ENCODE peak calls at places on chromosome 10, in four cellular contexts. One of them, this sample, is unnamed.

GRCh38 chr10:86321568-86321967 is 45.0 kb downstream of the GRID1 start:
- DNase-seq in NCI-H1417: no peak
- DNase-seq in ureter: no peak
- DNase-seq in AML-193: no peak
- DNase-seq in this sample: no peak

GRCh38 chr10:6055929-6056328 is 6.2 kb downstream of the IL2RA start:
- DNase-seq in NCI-H1417: no peak
- DNase-seq in ureter: no peak
- DNase-seq in AML-193: no peak
- DNase-seq in this sample: no peak

GRCh38 chr10:3265081-3265480 is 92.5 kb upstream of the PITRM1 start:
- DNase-seq in AML-193: no peak
- DNase-seq in ureter: no peak
- DNase-seq in NCI-H1417: no peak
- DNase-seq in this sample: peak; percentile 62

GRCh38 chr10:101759354-101760247 is 16.3 kb downstream of the FGF8 start:
- DNase-seq in AML-193: no peak
- DNase-seq in ureter: no peak
- DNase-seq in NCI-H1417: peak; percentile 2
- DNase-seq in this sample: no peak

GRCh38 chr10:132009575-132009974 is 27.9 kb upstream of the BNIP3 start:
- DNase-seq in ureter: no peak
- DNase-seq in AML-193: no peak
- DNase-seq in NCI-H1417: no peak
- DNase-seq in this sample: no peak

GRCh38 chr10:79140083-79140793 is 71.5 kb downstream of the ZMIZ1 start:
- DNase-seq in ureter: no peak
- DNase-seq in NCI-H1417: no peak
- DNase-seq in AML-193: no peak
- DNase-seq in this sample: no peak

GRCh38 chr10:86644412-86645110 is 9.8 kb upstream of the OPN4 start:
- DNase-seq in NCI-H1417: no peak
- DNase-seq in ureter: peak; percentile 40
- DNase-seq in AML-193: no peak
- DNase-seq in this sample: peak; percentile 75

GRCh38 chr10:86229811-86230409 is 136.7 kb downstream of the GRID1 start:
- DNase-seq in ureter: no peak
- DNase-seq in AML-193: no peak
- DNase-seq in NCI-H1417: no peak
- DNase-seq in this sample: no peak

GRCh38 chr10:74021248-74022055 is 23.5 kb downstream of the VCL start:
- DNase-seq in NCI-H1417: no peak
- DNase-seq in ureter: no peak
- DNase-seq in AML-193: peak; percentile 20
- DNase-seq in this sample: no peak

GRCh38 chr10:70191906-70192305 is 21.6 kb upstream of the SAR1A start:
- DNase-seq in ureter: no peak
- DNase-seq in AML-193: peak; percentile 58
- DNase-seq in NCI-H1417: no peak
- DNase-seq in this sample: no peak

GRCh38 chr10:4246881-4247358 is 461.9 kb upstream of the KLF6 start:
- DNase-seq in ureter: no peak
- DNase-seq in NCI-H1417: no peak
- DNase-seq in AML-193: no peak
- DNase-seq in this sample: no peak

GRCh38 chr10:50993817-50994251 is 80.5 kb upstream of the PRKG1 start:
- DNase-seq in AML-193: no peak
- DNase-seq in NCI-H1417: no peak
- DNase-seq in ureter: no peak
- DNase-seq in this sample: no peak

GRCh38 chr10:17145239-17145638 is 15.6 kb upstream of the CUBN start:
- DNase-seq in NCI-H1417: no peak
- DNase-seq in ureter: no peak
- DNase-seq in AML-193: no peak
- DNase-seq in this sample: no peak

GRCh38 chr10:27625452-27626345 is 119.9 kb downstream of the MKX start:
- DNase-seq in AML-193: no peak
- DNase-seq in ureter: no peak
- DNase-seq in NCI-H1417: no peak
- DNase-seq in this sample: no peak

GRCh38 chr10:114855776-114856543 is 34.4 kb downstream of the FHIP2A start:
- DNase-seq in AML-193: no peak
- DNase-seq in NCI-H1417: no peak
- DNase-seq in ureter: no peak
- DNase-seq in this sample: no peak

GRCh38 chr10:121025731-121026130 is 174.6 kb downstream of the WDR11 start:
- DNase-seq in ureter: no peak
- DNase-seq in AML-193: no peak
- DNase-seq in NCI-H1417: no peak
- DNase-seq in this sample: no peak

GRCh38 chr10:99523251-99523773 is 9.4 kb upstream of the NKX2-3 start:
- DNase-seq in AML-193: no peak
- DNase-seq in NCI-H1417: no peak
- DNase-seq in ureter: no peak
- DNase-seq in this sample: no peak

GRCh38 chr10:47165168-47165710 is 134.8 kb upstream of the GDF10 start:
- DNase-seq in NCI-H1417: no peak
- DNase-seq in AML-193: no peak
- DNase-seq in ureter: no peak
- DNase-seq in this sample: no peak

GRCh38 chr10:89653410-89653828 is 8.4 kb upstream of the PANK1 start:
- DNase-seq in ureter: no peak
- DNase-seq in AML-193: no peak
- DNase-seq in NCI-H1417: no peak
- DNase-seq in this sample: no peak

GRCh38 chr10:95260397-95260881 is 30.4 kb downstream of the PDLIM1 start:
- DNase-seq in NCI-H1417: no peak
- DNase-seq in ureter: no peak
- DNase-seq in AML-193: no peak
- DNase-seq in this sample: no peak

GRCh38 chr10:8042032-8042863 is 12.2 kb upstream of the GATA3 start:
- DNase-seq in AML-193: no peak
- DNase-seq in ureter: no peak
- DNase-seq in NCI-H1417: no peak
- DNase-seq in this sample: peak; percentile 81

GRCh38 chr10:6141296-6142151 is 52.7 kb downstream of the RBM17 start:
- DNase-seq in NCI-H1417: no peak
- DNase-seq in AML-193: no peak
- DNase-seq in ureter: no peak
- DNase-seq in this sample: peak; percentile 48

GRCh38 chr10:113854757-113855626 is 531 bp downstream of the NHLRC2 start:
- DNase-seq in AML-193: peak; percentile 14
- DNase-seq in ureter: peak; percentile 61
- DNase-seq in NCI-H1417: peak; percentile 48
- DNase-seq in this sample: peak; percentile 31

GRCh38 chr10:34814228-34815173 is 595 bp downstream of the PARD3 start:
- DNase-seq in ureter: peak; percentile 61
- DNase-seq in AML-193: no peak
- DNase-seq in NCI-H1417: no peak
- DNase-seq in this sample: no peak

GRCh38 chr10:121092341-121093099 is 241.4 kb downstream of the WDR11 start:
- DNase-seq in AML-193: no peak
- DNase-seq in NCI-H1417: no peak
- DNase-seq in ureter: no peak
- DNase-seq in this sample: no peak

GRCh38 chr10:57579926-57580325 is 687.8 kb downstream of the IPMK start:
- DNase-seq in NCI-H1417: no peak
- DNase-seq in AML-193: no peak
- DNase-seq in ureter: no peak
- DNase-seq in this sample: no peak

GRCh38 chr10:130018253-130018652 is 54.2 kb upstream of the EBF3 start:
- DNase-seq in AML-193: peak; percentile 17
- DNase-seq in NCI-H1417: no peak
- DNase-seq in ureter: no peak
- DNase-seq in this sample: no peak

GRCh38 chr10:80204801-80205477 is 398 bp downstream of the ANXA11 start:
- DNase-seq in ureter: peak; percentile 48
- DNase-seq in NCI-H1417: no peak
- DNase-seq in AML-193: no peak
- DNase-seq in this sample: no peak

GRCh38 chr10:118965096-118965495 is 64.4 kb upstream of the NANOS1 start:
- DNase-seq in AML-193: no peak
- DNase-seq in NCI-H1417: no peak
- DNase-seq in ureter: no peak
- DNase-seq in this sample: peak; percentile 58

GRCh38 chr10:73493781-73494180 is 2.0 kb downstream of the PPP3CB start:
- DNase-seq in NCI-H1417: no peak
- DNase-seq in AML-193: no peak
- DNase-seq in ureter: no peak
- DNase-seq in this sample: no peak

GRCh38 chr10:30103595-30104310 is 44.4 kb upstream of the JCAD start:
- DNase-seq in NCI-H1417: no peak
- DNase-seq in AML-193: peak; percentile 15
- DNase-seq in ureter: no peak
- DNase-seq in this sample: peak; percentile 29

GRCh38 chr10:126270116-126270515 is 118.2 kb downstream of the ADAM12 start:
- DNase-seq in ureter: no peak
- DNase-seq in AML-193: no peak
- DNase-seq in NCI-H1417: no peak
- DNase-seq in this sample: no peak

GRCh38 chr10:98878418-98878817 is 357.2 kb downstream of the HPSE2 start:
- DNase-seq in AML-193: no peak
- DNase-seq in ureter: no peak
- DNase-seq in NCI-H1417: no peak
- DNase-seq in this sample: no peak

GRCh38 chr10:73827346-73828089 is 16.1 kb upstream of the NDST2 start:
- DNase-seq in NCI-H1417: no peak
- DNase-seq in ureter: no peak
- DNase-seq in AML-193: no peak
- DNase-seq in this sample: no peak

GRCh38 chr10:123995461-123996131 is 97.8 kb downstream of the CHST15 start:
- DNase-seq in AML-193: peak; percentile 1
- DNase-seq in NCI-H1417: peak; percentile 2
- DNase-seq in ureter: peak; percentile 44
- DNase-seq in this sample: peak; percentile 85

GRCh38 chr10:11742009-11742778 is at the start of gene ECHDC3:
- DNase-seq in ureter: peak; percentile 67
- DNase-seq in NCI-H1417: no peak
- DNase-seq in AML-193: no peak
- DNase-seq in this sample: no peak

GRCh38 chr10:77547651-77548050 is 90.0 kb downstream of the KCNMA1 start:
- DNase-seq in ureter: no peak
- DNase-seq in AML-193: no peak
- DNase-seq in NCI-H1417: no peak
- DNase-seq in this sample: no peak

GRCh38 chr10:95399167-95399566 is 108.4 kb upstream of the PDLIM1 start:
- DNase-seq in ureter: no peak
- DNase-seq in AML-193: no peak
- DNase-seq in NCI-H1417: no peak
- DNase-seq in this sample: no peak

GRCh38 chr10:25725917-25726716 is 207.9 kb upstream of the MYO3A start:
- DNase-seq in NCI-H1417: peak; percentile 60
- DNase-seq in ureter: no peak
- DNase-seq in AML-193: peak; percentile 41
- DNase-seq in this sample: no peak

This sample was measured in lower leg skin.